ENCODE peak calls at places on chromosomes 2 and 18, in five cellular contexts. One of them, this sample, is unnamed.

GRCh38 chr2:68558576-68558975 is 84.8 kb upstream of the PROKR1 start:
- DNase-seq in stomach: no peak
- DNase-seq in spleen: no peak
- DNase-seq in endothelial cell of umbilical vein: no peak
- DNase-seq in fibroblast of pulmonary artery: no peak
- DNase-seq in this sample: no peak

GRCh38 chr2:137706786-137707613 is 257.3 kb upstream of the HNMT start:
- DNase-seq in stomach: no peak
- DNase-seq in spleen: peak
- DNase-seq in endothelial cell of umbilical vein: no peak
- DNase-seq in fibroblast of pulmonary artery: no peak
- DNase-seq in this sample: no peak

GRCh38 chr2:170461875-170462274 is 253.3 kb upstream of the SP5 start:
- DNase-seq in stomach: no peak
- DNase-seq in spleen: no peak
- DNase-seq in endothelial cell of umbilical vein: peak
- DNase-seq in fibroblast of pulmonary artery: no peak
- DNase-seq in this sample: peak

GRCh38 chr2:136297312-136297711 is 179.4 kb upstream of the CXCR4 start:
- DNase-seq in stomach: no peak
- DNase-seq in spleen: no peak
- DNase-seq in endothelial cell of umbilical vein: no peak
- DNase-seq in fibroblast of pulmonary artery: no peak
- DNase-seq in this sample: no peak

GRCh38 chr2:131127076-131127475 is 21.9 kb downstream of the PLEKHB2 start:
- DNase-seq in stomach: no peak
- DNase-seq in spleen: no peak
- DNase-seq in endothelial cell of umbilical vein: no peak
- DNase-seq in fibroblast of pulmonary artery: no peak
- DNase-seq in this sample: no peak

GRCh38 chr2:58925676-58926081 is 684.6 kb upstream of the FANCL start:
- DNase-seq in stomach: no peak
- DNase-seq in spleen: peak
- DNase-seq in endothelial cell of umbilical vein: no peak
- DNase-seq in fibroblast of pulmonary artery: no peak
- DNase-seq in this sample: peak

GRCh38 chr2:180743412-180743811 is 237.0 kb upstream of the UBE2E3 start:
- DNase-seq in stomach: no peak
- DNase-seq in spleen: no peak
- DNase-seq in endothelial cell of umbilical vein: no peak
- DNase-seq in fibroblast of pulmonary artery: no peak
- DNase-seq in this sample: no peak

GRCh38 chr2:88185480-88185879 is 15.3 kb downstream of the THNSL2 start:
- DNase-seq in stomach: no peak
- DNase-seq in spleen: no peak
- DNase-seq in endothelial cell of umbilical vein: no peak
- DNase-seq in fibroblast of pulmonary artery: no peak
- DNase-seq in this sample: no peak

GRCh38 chr2:171160630-171161424 is at the start of gene TLK1:
- DNase-seq in stomach: peak
- DNase-seq in spleen: peak
- DNase-seq in endothelial cell of umbilical vein: peak
- DNase-seq in fibroblast of pulmonary artery: peak
- DNase-seq in this sample: peak

GRCh38 chr2:19580264-19580663 is 221.8 kb upstream of the OSR1 start:
- DNase-seq in stomach: no peak
- DNase-seq in spleen: no peak
- DNase-seq in endothelial cell of umbilical vein: no peak
- DNase-seq in fibroblast of pulmonary artery: peak
- DNase-seq in this sample: peak

GRCh38 chr2:121613774-121614173 is 35.5 kb downstream of the CLASP1 start:
- DNase-seq in stomach: no peak
- DNase-seq in spleen: no peak
- DNase-seq in endothelial cell of umbilical vein: no peak
- DNase-seq in fibroblast of pulmonary artery: no peak
- DNase-seq in this sample: no peak

GRCh38 chr18:52348209-52348608 is 8.2 kb downstream of the DCC start:
- DNase-seq in stomach: no peak
- DNase-seq in spleen: no peak
- DNase-seq in endothelial cell of umbilical vein: no peak
- DNase-seq in fibroblast of pulmonary artery: peak
- DNase-seq in this sample: peak

GRCh38 chr18:11983592-11983991 is 2.3 kb downstream of the IMPA2 start:
- DNase-seq in stomach: no peak
- DNase-seq in spleen: no peak
- DNase-seq in endothelial cell of umbilical vein: no peak
- DNase-seq in fibroblast of pulmonary artery: no peak
- DNase-seq in this sample: no peak

GRCh38 chr2:46737577-46737976 is 178.0 kb downstream of the MCFD2 start:
- DNase-seq in stomach: no peak
- DNase-seq in spleen: no peak
- DNase-seq in endothelial cell of umbilical vein: peak
- DNase-seq in fibroblast of pulmonary artery: peak
- DNase-seq in this sample: peak

GRCh38 chr18:58355243-58355642 is 273.6 kb downstream of the ALPK2 start:
- DNase-seq in stomach: no peak
- DNase-seq in spleen: no peak
- DNase-seq in endothelial cell of umbilical vein: no peak
- DNase-seq in fibroblast of pulmonary artery: no peak
- DNase-seq in this sample: no peak

GRCh38 chr2:45883601-45884000 is 232.1 kb downstream of the PRKCE start:
- DNase-seq in stomach: no peak
- DNase-seq in spleen: no peak
- DNase-seq in endothelial cell of umbilical vein: no peak
- DNase-seq in fibroblast of pulmonary artery: no peak
- DNase-seq in this sample: no peak

GRCh38 chr18:58454406-58455061 is 174.4 kb downstream of the ALPK2 start:
- DNase-seq in stomach: no peak
- DNase-seq in spleen: no peak
- DNase-seq in endothelial cell of umbilical vein: no peak
- DNase-seq in fibroblast of pulmonary artery: no peak
- DNase-seq in this sample: no peak

GRCh38 chr2:126722081-126722480 is 66.1 kb downstream of the GYPC start:
- DNase-seq in stomach: no peak
- DNase-seq in spleen: no peak
- DNase-seq in endothelial cell of umbilical vein: no peak
- DNase-seq in fibroblast of pulmonary artery: no peak
- DNase-seq in this sample: no peak

GRCh38 chr18:78688249-78688648 is 291.4 kb upstream of the SALL3 start:
- DNase-seq in stomach: no peak
- DNase-seq in spleen: no peak
- DNase-seq in endothelial cell of umbilical vein: no peak
- DNase-seq in fibroblast of pulmonary artery: no peak
- DNase-seq in this sample: no peak

GRCh38 chr18:61891271-61891670 is 1.5 kb downstream of the RNF152 start:
- DNase-seq in stomach: no peak
- DNase-seq in spleen: no peak
- DNase-seq in endothelial cell of umbilical vein: no peak
- DNase-seq in fibroblast of pulmonary artery: no peak
- DNase-seq in this sample: no peak

GRCh38 chr2:235005603-235006259 is 53.9 kb downstream of the SH3BP4 start:
- DNase-seq in stomach: peak
- DNase-seq in spleen: no peak
- DNase-seq in endothelial cell of umbilical vein: peak
- DNase-seq in fibroblast of pulmonary artery: peak
- DNase-seq in this sample: peak

GRCh38 chr18:54675076-54675475 is 84.0 kb downstream of the DYNAP start:
- DNase-seq in stomach: no peak
- DNase-seq in spleen: no peak
- DNase-seq in endothelial cell of umbilical vein: no peak
- DNase-seq in fibroblast of pulmonary artery: no peak
- DNase-seq in this sample: no peak

GRCh38 chr2:173077506-173078177 is 2.0 kb downstream of the MAP3K20 start:
- DNase-seq in stomach: no peak
- DNase-seq in spleen: no peak
- DNase-seq in endothelial cell of umbilical vein: peak
- DNase-seq in fibroblast of pulmonary artery: peak
- DNase-seq in this sample: peak

GRCh38 chr2:164975885-164976284 is 20.6 kb upstream of the SLC38A11 start:
- DNase-seq in stomach: no peak
- DNase-seq in spleen: no peak
- DNase-seq in endothelial cell of umbilical vein: no peak
- DNase-seq in fibroblast of pulmonary artery: no peak
- DNase-seq in this sample: no peak

GRCh38 chr2:10909050-10909995 is 2.4 kb upstream of the KCNF1 start:
- DNase-seq in stomach: no peak
- DNase-seq in spleen: no peak
- DNase-seq in endothelial cell of umbilical vein: peak
- DNase-seq in fibroblast of pulmonary artery: no peak
- DNase-seq in this sample: peak

GRCh38 chr2:174493549-174494331 is 6.9 kb upstream of the GPR155 start:
- DNase-seq in stomach: no peak
- DNase-seq in spleen: no peak
- DNase-seq in endothelial cell of umbilical vein: no peak
- DNase-seq in fibroblast of pulmonary artery: no peak
- DNase-seq in this sample: no peak

GRCh38 chr18:10142496-10143160 is 228.8 kb downstream of the VAPA start:
- DNase-seq in stomach: no peak
- DNase-seq in spleen: no peak
- DNase-seq in endothelial cell of umbilical vein: peak
- DNase-seq in fibroblast of pulmonary artery: peak
- DNase-seq in this sample: no peak

GRCh38 chr2:160322320-160322719 is 122.2 kb upstream of the ITGB6 start:
- DNase-seq in stomach: no peak
- DNase-seq in spleen: no peak
- DNase-seq in endothelial cell of umbilical vein: no peak
- DNase-seq in fibroblast of pulmonary artery: no peak
- DNase-seq in this sample: no peak

DNA sequence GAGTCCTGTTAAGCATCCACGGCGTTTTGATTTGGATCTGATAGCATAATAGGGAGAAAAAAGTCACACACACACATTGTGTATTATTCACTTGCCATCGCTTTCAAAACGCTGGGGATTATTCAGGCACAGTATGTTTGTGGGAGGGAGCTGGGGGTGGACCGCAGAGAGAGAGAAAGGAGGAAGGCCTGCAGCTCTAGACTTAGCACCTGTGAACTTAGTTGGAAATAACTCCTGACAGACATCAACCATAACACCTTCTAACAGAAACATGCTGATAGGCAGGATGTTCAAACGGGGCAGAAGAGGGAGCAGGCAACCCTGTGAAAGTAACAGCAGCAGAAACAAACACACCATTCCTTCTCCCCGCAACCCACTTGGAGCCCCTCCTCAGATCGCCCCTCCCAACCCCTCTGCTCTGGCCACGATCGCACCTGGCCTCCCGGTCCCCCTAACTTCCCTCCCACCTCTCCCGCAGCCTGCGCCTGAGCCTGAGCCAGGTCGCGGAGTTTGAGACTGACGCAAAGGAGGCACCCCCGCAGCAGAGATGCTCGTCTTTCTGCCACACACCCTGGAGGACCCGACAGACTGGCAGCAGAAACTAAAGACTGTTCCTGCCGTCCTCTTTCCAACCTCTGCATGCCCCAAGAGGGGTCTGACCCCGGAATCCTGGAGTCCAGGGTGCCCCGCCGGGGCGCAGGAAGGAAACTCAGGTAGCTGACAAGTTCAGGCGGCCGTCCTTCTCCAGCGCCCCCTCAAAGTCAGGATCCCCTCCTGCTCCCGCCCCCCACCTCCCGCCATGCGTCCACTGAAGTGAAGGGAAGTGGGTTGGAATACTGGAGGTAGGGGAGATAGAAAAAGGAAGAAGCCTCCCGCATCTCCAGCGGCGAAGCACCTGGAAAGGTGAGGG is 738 bp downstream of the CHST9 start:
- DNase-seq in stomach: no peak
- DNase-seq in spleen: peak
- DNase-seq in endothelial cell of umbilical vein: no peak
- DNase-seq in fibroblast of pulmonary artery: no peak
- DNase-seq in this sample: no peak
- H3K4me3 ChIP-seq in stomach: peak
- H3K4me3 ChIP-seq in spleen: peak
- H3K4me3 ChIP-seq in endothelial cell of umbilical vein: no peak
- H3K4me3 ChIP-seq in fibroblast of pulmonary artery: no peak
- H3K4me3 ChIP-seq in this sample: no peak

DNA sequence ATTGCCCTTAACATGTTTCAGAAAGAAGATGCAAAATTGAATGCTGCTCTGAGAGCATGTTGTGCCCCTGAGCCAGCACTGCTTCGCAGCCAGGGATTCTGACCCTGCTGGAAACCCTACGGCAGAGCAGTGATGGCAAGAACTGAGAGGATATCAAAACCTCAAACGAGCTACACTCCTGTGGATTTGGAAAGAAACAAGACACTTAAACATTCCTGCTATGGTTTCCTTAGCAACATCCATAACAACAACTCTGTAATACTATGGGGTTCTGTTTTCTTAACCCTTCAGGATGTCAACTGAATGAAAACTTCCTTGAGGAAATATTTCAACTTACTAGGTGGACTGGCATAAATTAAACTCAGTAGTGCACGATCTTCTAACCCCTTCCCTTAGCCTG is 649.1 kb downstream of the NYAP2 start:
- DNase-seq in stomach: no peak
- DNase-seq in spleen: no peak
- DNase-seq in endothelial cell of umbilical vein: peak
- DNase-seq in fibroblast of pulmonary artery: peak
- DNase-seq in this sample: peak
- TF ChIP-seq CTCF in stomach: no peak
- TF ChIP-seq CTCF in spleen: no peak
- TF ChIP-seq CTCF in endothelial cell of umbilical vein: no peak
- TF ChIP-seq CTCF in fibroblast of pulmonary artery: no peak
- TF ChIP-seq CTCF in this sample: no peak

GRCh38 chr2:8527031-8527430 is 154.8 kb upstream of the ID2 start:
- DNase-seq in stomach: no peak
- DNase-seq in spleen: no peak
- DNase-seq in endothelial cell of umbilical vein: no peak
- DNase-seq in fibroblast of pulmonary artery: no peak
- DNase-seq in this sample: no peak

GRCh38 chr2:8525236-8525581 is 156.6 kb upstream of the ID2 start:
- DNase-seq in stomach: no peak
- DNase-seq in spleen: no peak
- DNase-seq in endothelial cell of umbilical vein: no peak
- DNase-seq in fibroblast of pulmonary artery: no peak
- DNase-seq in this sample: no peak

GRCh38 chr2:8525582-8526402 is 156.1 kb upstream of the ID2 start:
- DNase-seq in stomach: peak
- DNase-seq in spleen: peak
- DNase-seq in endothelial cell of umbilical vein: no peak
- DNase-seq in fibroblast of pulmonary artery: peak
- DNase-seq in this sample: peak

GRCh38 chr2:8527676-8528075 is 154.2 kb upstream of the ID2 start:
- DNase-seq in stomach: no peak
- DNase-seq in spleen: no peak
- DNase-seq in endothelial cell of umbilical vein: no peak
- DNase-seq in fibroblast of pulmonary artery: no peak
- DNase-seq in this sample: no peak

GRCh38 chr2:8526403-8526696 is 155.5 kb upstream of the ID2 start:
- DNase-seq in stomach: no peak
- DNase-seq in spleen: no peak
- DNase-seq in endothelial cell of umbilical vein: no peak
- DNase-seq in fibroblast of pulmonary artery: no peak
- DNase-seq in this sample: no peak
- H3K4me3 ChIP-seq in stomach: no peak
- H3K4me3 ChIP-seq in spleen: no peak
- H3K4me3 ChIP-seq in endothelial cell of umbilical vein: no peak
- H3K4me3 ChIP-seq in fibroblast of pulmonary artery: no peak
- H3K4me3 ChIP-seq in this sample: no peak

GRCh38 chr2:85148190-85148589 is 15.0 kb downstream of the TCF7L1 start:
- DNase-seq in stomach: no peak
- DNase-seq in spleen: no peak
- DNase-seq in endothelial cell of umbilical vein: no peak
- DNase-seq in fibroblast of pulmonary artery: no peak
- DNase-seq in this sample: no peak
- TF ChIP-seq CTCF in stomach: no peak
- TF ChIP-seq CTCF in spleen: no peak
- TF ChIP-seq CTCF in endothelial cell of umbilical vein: no peak
- TF ChIP-seq CTCF in fibroblast of pulmonary artery: no peak
- TF ChIP-seq CTCF in this sample: peak

This sample was measured in choroid plexus epithelial cell.